ENCODE peak calls at places on chromosomes 2 and 18, in six cellular contexts. L is sciatic nerve, A is aorta, H is ACHN, C is fibroblast of the conjunctiva, E is COR-L47. Z is an unnamed sample.

GRCh38 chr18:4352746-4353522 is 102.2 kb downstream of the DLGAP1 start:
- DNase-seq in E (no peak), C (no peak), A (no peak), L (no peak), H (no peak), Z (no peak)

GRCh38 chr2:239548491-239548890 is 147.7 kb upstream of the HDAC4 start:
- DNase-seq in C (no peak), A (no peak), L (no peak), E (no peak), H (no peak), Z (no peak)

GRCh38 chr2:43041661-43042360 is 184.6 kb downstream of the ZFP36L2 start:
- DNase-seq in L (peak; percentile 59), H (peak; percentile 89), A (peak; percentile 86), C (peak; percentile 81), E (no peak), Z (no peak)

GRCh38 chr2:20141056-20141762 is 83.7 kb downstream of the SDC1 start:
- DNase-seq in E (no peak), L (no peak), C (peak; percentile 87), A (peak; percentile 82), H (peak; percentile 92), Z (no peak)

GRCh38 chr2:127098711-127099110 is 8.2 kb downstream of the BIN1 start:
- DNase-seq in C (no peak), L (peak; percentile 61), A (peak; percentile 34), E (no peak), H (no peak), Z (no peak)

GRCh38 chr2:47009368-47009767 is 93.8 kb upstream of the MCFD2 start:
- DNase-seq in A (no peak), E (no peak), L (no peak), C (no peak), H (no peak), Z (no peak)

GRCh38 chr18:25946540-25946939 is 143.9 kb downstream of the SS18 start:
- DNase-seq in L (no peak), A (no peak), C (no peak), E (no peak), H (no peak), Z (no peak)

GRCh38 chr2:46116616-46117015 is 180.6 kb upstream of the EPAS1 start:
- DNase-seq in L (no peak), A (no peak), C (no peak), H (no peak), E (no peak), Z (no peak)

GRCh38 chr2:2161871-2162653 is 169.0 kb downstream of the MYT1L start:
- DNase-seq in E (no peak), C (no peak), L (no peak), A (no peak), H (no peak), Z (no peak)

GRCh38 chr18:36035253-36035652 is 32.1 kb downstream of the RPRD1A start:
- DNase-seq in H (no peak), L (no peak), E (peak; percentile 85), A (no peak), C (no peak), Z (no peak)

GRCh38 chr2:38187416-38188127 is 111.6 kb upstream of the CYP1B1 start:
- DNase-seq in H (no peak), L (peak; percentile 82), C (peak; percentile 83), E (no peak), A (peak; percentile 88), Z (no peak)

GRCh38 chr2:54665436-54665856 is 58.0 kb upstream of the EML6 start:
- DNase-seq in H (peak; percentile 67), C (no peak), L (no peak), A (no peak), E (peak; percentile 19), Z (no peak)

GRCh38 chr2:204441316-204441715 is 104.0 kb upstream of the PARD3B start:
- DNase-seq in C (no peak), H (no peak), E (no peak), A (no peak), L (no peak), Z (no peak)

GRCh38 chr2:86441789-86442641 is 844 bp downstream of the KDM3A start:
- DNase-seq in L (peak; percentile 81), E (peak; percentile 17), C (peak; percentile 22), H (peak; percentile 71), A (peak; percentile 81), Z (peak; percentile 19)

GRCh38 chr18:34661464-34662087 is 48.5 kb upstream of the DTNA start:
- DNase-seq in H (peak; percentile 62), A (no peak), L (no peak), C (peak; percentile 45), E (peak; percentile 54), Z (no peak)

GRCh38 chr18:9147440-9148238 is 11.1 kb downstream of the ANKRD12 start:
- DNase-seq in L (no peak), E (peak; percentile 52), A (no peak), H (peak; percentile 69), C (peak; percentile 76), Z (peak; percentile 53)

GRCh38 chr2:170052151-170052550 is 125.8 kb upstream of the MYO3B start:
- DNase-seq in C (no peak), A (no peak), L (no peak), E (no peak), H (no peak), Z (no peak)

GRCh38 chr2:124034265-124034664 is 9.2 kb downstream of the CNTNAP5 start:
- DNase-seq in H (no peak), C (no peak), E (peak; percentile 35), A (no peak), L (no peak), Z (no peak)

GRCh38 chr18:76351961-76352581 is 143.0 kb downstream of the ZNF516 start:
- DNase-seq in E (peak; percentile 92), C (peak; percentile 60), L (no peak), H (peak; percentile 70), A (peak; percentile 59), Z (no peak)

GRCh38 chr2:242058116-242058680 is 188.7 kb downstream of the RTP5 start:
- DNase-seq in H (no peak), C (no peak), E (no peak), L (no peak), A (no peak), Z (no peak)

GRCh38 chr2:41167014-41167413 is 715.1 kb upstream of the SLC8A1 start:
- DNase-seq in L (no peak), C (no peak), E (no peak), H (no peak), A (no peak), Z (no peak)

GRCh38 chr18:73614812-73615211 is 532.8 kb downstream of the FBXO15 start:
- DNase-seq in H (peak; percentile 88), E (no peak), C (peak; percentile 50), L (no peak), A (no peak), Z (no peak)

GRCh38 chr2:40394030-40394429 is 57.9 kb downstream of the SLC8A1 start:
- DNase-seq in C (no peak), E (no peak), A (no peak), H (no peak), L (no peak), Z (no peak)

GRCh38 chr2:191247381-191248057 is 2.3 kb downstream of the MYO1B start:
- DNase-seq in H (peak; percentile 96), E (no peak), L (no peak), C (peak; percentile 79), A (no peak), Z (no peak)

GRCh38 chr2:48733067-48733503 is 22.4 kb downstream of the LHCGR start:
- DNase-seq in E (peak; percentile 23), L (no peak), C (no peak), A (no peak), H (no peak), Z (no peak)

GRCh38 chr18:11259421-11259820 is 110.1 kb upstream of the PIEZO2 start:
- DNase-seq in A (peak; percentile 67), H (no peak), E (no peak), L (no peak), C (no peak), Z (no peak)

GRCh38 chr18:9619545-9619944 is 5.2 kb upstream of the PPP4R1 start:
- DNase-seq in H (no peak), A (no peak), C (no peak), E (no peak), L (no peak), Z (no peak)

GRCh38 chr2:132776271-132776670 is 106.3 kb upstream of the LYPD1 start:
- DNase-seq in E (no peak), L (no peak), C (no peak), A (no peak), H (no peak), Z (no peak)

GRCh38 chr2:138115664-138116063 is 151.4 kb downstream of the HNMT start:
- DNase-seq in E (no peak), H (no peak), A (no peak), L (no peak), C (no peak), Z (no peak)

GRCh38 chr2:53442783-53443182 is 324.8 kb upstream of the CHAC2 start:
- DNase-seq in C (no peak), A (no peak), H (peak; percentile 12), L (no peak), E (no peak), Z (no peak)

GRCh38 chr2:9738718-9739496 is 104.4 kb upstream of the TAF1B start:
- DNase-seq in C (no peak), H (no peak), L (no peak), A (peak; percentile 58), E (no peak), Z (no peak)

GRCh38 chr2:15435474-15435873 is 125.7 kb downstream of the NBAS start:
- DNase-seq in A (no peak), C (no peak), H (no peak), E (no peak), L (no peak), Z (no peak)

GRCh38 chr2:58533376-58533775 is 292.3 kb upstream of the FANCL start:
- DNase-seq in E (no peak), H (no peak), L (no peak), A (no peak), C (no peak), Z (no peak)

GRCh38 chr2:110678457-110679336 is 834 bp upstream of the BUB1 start:
- DNase-seq in L (no peak), A (peak; percentile 43), E (peak; percentile 24), C (no peak), H (peak; percentile 29), Z (no peak)